ENCODE peak calls at places on chromosomes 7 and 10, in eight cellular contexts. F is fibroblast of lung; V is GM23248; A is left ventricle myocardium inferior; R is thoracic aorta; C is CD8-positive, alpha-beta memory T cell; D is mammary epithelial cell; Q is K562. W is an unnamed sample.

GRCh38 chr7:95960706-95961244 is 188.4 kb downstream of the DYNC1I1 start:
- DNase-seq in F (no peak), V (no peak), A (no peak), R (no peak), C (no peak), D (no peak), Q (no peak), W (no peak)

GRCh38 chr10:43295436-43295835 is 28.6 kb upstream of the RASGEF1A start:
- DNase-seq in F (no peak), V (no peak), A (no peak), R (no peak), C (no peak), D (no peak), Q (no peak), W (no peak)

GRCh38 chr10:121490906-121491519 is 107.2 kb downstream of the FGFR2 start:
- DNase-seq in F (no peak), V (peak; percentile 18), A (peak; percentile 20), R (no peak), C (no peak), D (no peak), Q (no peak), W (no peak)

GRCh38 chr7:35232994-35233393 is 20.9 kb downstream of the TBX20 start:
- DNase-seq in F (no peak), V (no peak), A (no peak), R (no peak), C (no peak), D (no peak), Q (no peak), W (no peak)

GRCh38 chr7:11082552-11083213 is 109.0 kb downstream of the PHF14 start:
- DNase-seq in F (peak; percentile 6), V (no peak), A (no peak), R (no peak), C (no peak), D (peak; percentile 8), Q (no peak), W (no peak)

GRCh38 chr10:125448596-125448995 is 234.4 kb downstream of the TEX36 start:
- DNase-seq in F (peak; percentile 5), V (peak; percentile 39), A (no peak), R (no peak), C (no peak), D (peak; percentile 5), Q (peak; percentile 57), W (no peak)

GRCh38 chr10:46028584-46029570 is 1.5 kb downstream of the NCOA4 start:
- DNase-seq in F (peak; percentile 82), V (peak; percentile 85), A (no peak), R (no peak), C (no peak), D (peak; percentile 66), Q (no peak), W (no peak)

GRCh38 chr7:18262054-18262453 is 233.5 kb upstream of the HDAC9 start:
- DNase-seq in F (no peak), V (peak; percentile 16), A (no peak), R (no peak), C (no peak), D (no peak), Q (no peak), W (no peak)

GRCh38 chr7:117188949-117189348 is 133.9 kb downstream of the WNT2 start:
- DNase-seq in F (peak; percentile 16), V (peak; percentile 10), A (no peak), R (no peak), C (no peak), D (no peak), Q (no peak), W (no peak)

GRCh38 chr7:6168469-6168868 is 104.0 kb downstream of the CYTH3 start:
- DNase-seq in F (no peak), V (no peak), A (no peak), R (no peak), C (no peak), D (no peak), Q (no peak), W (no peak)

GRCh38 chr10:51524041-51524440 is 175.4 kb downstream of the CSTF2T start:
- DNase-seq in F (peak; percentile 51), V (peak; percentile 73), A (no peak), R (no peak), C (no peak), D (no peak), Q (no peak), W (no peak)

GRCh38 chr7:67692425-67692824 is 695.8 kb downstream of the TYW1 start:
- DNase-seq in F (no peak), V (no peak), A (no peak), R (no peak), C (no peak), D (no peak), Q (no peak), W (no peak)

GRCh38 chr7:32941996-32942782 is 15.1 kb upstream of the FKBP9 start:
- DNase-seq in F (peak; percentile 58), V (peak; percentile 76), A (peak; percentile 74), R (peak; percentile 40), C (peak; percentile 37), D (peak; percentile 53), Q (peak; percentile 86), W (peak; percentile 85)

GRCh38 chr10:113476191-113476590 is 76.7 kb upstream of the HABP2 start:
- DNase-seq in F (no peak), V (peak; percentile 69), A (no peak), R (no peak), C (no peak), D (no peak), Q (no peak), W (no peak)

DNA sequence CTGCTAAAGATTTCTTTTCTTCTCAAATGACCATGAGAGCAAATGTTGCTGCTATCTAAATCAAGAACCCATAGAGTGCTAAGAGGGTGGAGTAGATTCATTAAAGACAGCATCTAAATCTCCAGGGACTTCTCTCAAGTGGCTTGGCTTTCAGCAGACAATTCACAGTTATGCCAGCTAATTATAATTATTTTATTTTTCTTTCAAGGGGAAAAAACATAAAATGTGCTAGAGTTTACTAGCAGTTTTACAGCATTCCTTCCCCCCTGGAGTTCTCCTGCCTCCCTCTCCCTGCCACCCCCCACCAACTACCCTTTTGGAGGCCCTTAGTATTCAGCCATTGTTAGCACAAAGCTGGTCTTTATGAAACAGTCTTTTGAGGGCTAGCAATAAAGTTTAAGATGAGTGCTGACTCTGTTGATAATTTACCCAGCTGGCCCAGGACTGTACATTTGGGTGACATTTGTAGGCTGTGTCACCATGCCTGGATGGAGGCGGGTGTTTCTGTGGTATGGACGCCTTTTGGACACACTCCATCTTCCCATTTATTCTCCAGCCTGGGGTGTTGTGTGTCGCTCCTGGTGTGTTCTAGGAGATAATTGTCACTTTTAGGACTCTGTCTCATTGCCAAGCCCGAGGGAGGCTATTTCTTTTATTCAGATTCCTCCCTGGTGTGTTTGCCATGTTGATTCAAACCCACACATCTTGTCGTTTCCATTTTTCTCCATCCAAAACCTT is 160.2 kb downstream of the CREB5 start:
- DNase-seq in F (no peak), V (no peak), A (no peak), R (no peak), C (no peak), D (no peak), Q (no peak), W (no peak)
- H3K4me1 ChIP-seq in F (peaks cover 2% of the 10 kb centered on the region), V (peaks cover 46% of the 10 kb centered on the region), A (peaks cover 30% of the 10 kb centered on the region), R (no peaks in the 10 kb centered on the region), C (no peaks in the 10 kb centered on the region), D (peaks cover 32% of the 10 kb centered on the region), Q (no peaks in the 10 kb centered on the region), W (peaks cover 6% of the 10 kb centered on the region)

GRCh38 chr10:21514101-21514807 is 11.2 kb downstream of the SKIDA1 start:
- DNase-seq in F (no peak), V (no peak), A (no peak), R (no peak), C (no peak), D (no peak), Q (no peak), W (no peak)
- H3K4me3 ChIP-seq in F (peak overlapping the region; percentile 87), V (no peak overlapping the region), A (peak overlapping the region; percentile 75), R (no peak overlapping the region), C (no peak overlapping the region), D (no peak overlapping the region), Q (no peak overlapping the region), W (no peak overlapping the region)

GRCh38 chr7:78985509-78985908 is 468.0 kb downstream of the MAGI2 start:
- DNase-seq in F (peak; percentile 14), V (no peak), A (no peak), R (no peak), C (no peak), D (no peak), Q (no peak), W (no peak)
- H3K36me3 ChIP-seq in F (no peaks in the 10 kb centered on the region), V (no peaks in the 10 kb centered on the region), A (no peaks in the 10 kb centered on the region), R (no peaks in the 10 kb centered on the region), C (no peaks in the 10 kb centered on the region), D (no peaks in the 10 kb centered on the region), Q (no peaks in the 10 kb centered on the region), W (no peaks in the 10 kb centered on the region)

DNA sequence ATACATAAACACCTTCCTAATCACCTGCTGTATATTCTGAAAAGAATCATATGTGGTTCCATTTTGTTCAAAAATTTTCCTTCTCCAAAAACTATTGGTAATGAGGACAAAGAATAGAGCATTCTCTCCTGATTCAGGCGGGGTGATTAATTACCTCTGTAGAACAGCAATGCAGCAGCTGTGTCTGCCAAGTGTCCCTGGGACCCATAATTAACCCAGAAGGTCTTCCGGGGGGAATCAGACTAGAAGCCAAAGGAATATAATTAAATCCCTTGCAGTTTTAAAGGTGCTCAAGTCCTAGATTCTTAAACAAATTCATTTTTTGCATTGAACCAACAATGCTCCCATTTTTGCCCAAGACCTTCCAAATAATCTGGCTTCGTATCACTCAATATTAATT is 60.3 kb upstream of the ABLIM1 start:
- DNase-seq in F (no peak), V (no peak), A (no peak), R (no peak), C (no peak), D (no peak), Q (no peak), W (no peak)
- H3K4me1 ChIP-seq in F (peaks cover 6% of the 10 kb centered on the region), V (peaks cover 19% of the 10 kb centered on the region), A (peaks cover 99% of the 10 kb centered on the region), R (peaks cover 22% of the 10 kb centered on the region), C (no peaks in the 10 kb centered on the region), D (peaks cover 13% of the 10 kb centered on the region), Q (no peaks in the 10 kb centered on the region), W (peaks cover 15% of the 10 kb centered on the region)

GRCh38 chr7:23013715-23014649 is at the start of gene HYCC1:
- DNase-seq in F (peak; percentile 99), V (peak; percentile 100), A (peak; percentile 99), R (peak; percentile 95), C (peak; percentile 98), D (peak; percentile 98), Q (peak; percentile 99), W (peak; percentile 99)

GRCh38 chr7:23012797-23013714 is 874 bp downstream of the HYCC1 start:
- DNase-seq in F (no peak), V (peak; percentile 51), A (peak; percentile 33), R (no peak), C (peak; percentile 1), D (no peak), Q (no peak), W (peak; percentile 88)

GRCh38 chr7:23014681-23015080 is 751 bp upstream of the HYCC1 start:
- DNase-seq in F (no peak), V (no peak), A (no peak), R (no peak), C (no peak), D (no peak), Q (no peak), W (no peak)

GRCh38 chr7:23011222-23011924 is 2.6 kb downstream of the HYCC1 start:
- DNase-seq in F (no peak), V (no peak), A (no peak), R (no peak), C (no peak), D (no peak), Q (no peak), W (no peak)

GRCh38 chr7:23012186-23012585 is 1.7 kb downstream of the HYCC1 start:
- DNase-seq in F (no peak), V (no peak), A (no peak), R (no peak), C (no peak), D (no peak), Q (no peak), W (no peak)
- H3K4me3 ChIP-seq in F (peak overlapping the region; percentile 68), V (peak overlapping the region; percentile 90), A (peak overlapping the region; percentile 91), R (peak overlapping the region; percentile 94), C (no peak overlapping the region), D (peak overlapping the region; percentile 91), Q (peak overlapping the region; percentile 83), W (no peak overlapping the region)

GRCh38 chr10:33253411-33253810 is 81.1 kb downstream of the NRP1 start:
- DNase-seq in F (no peak), V (no peak), A (no peak), R (no peak), C (no peak), D (no peak), Q (no peak), W (no peak)
- H3K36me3 ChIP-seq in F (peaks cover 23% of the 10 kb centered on the region), V (peaks cover 73% of the 10 kb centered on the region), A (peaks cover 95% of the 10 kb centered on the region), R (peaks cover 20% of the 10 kb centered on the region), C (no peaks in the 10 kb centered on the region), D (peaks cover 34% of the 10 kb centered on the region), Q (no peaks in the 10 kb centered on the region), W (no peaks in the 10 kb centered on the region)

W was measured in left lung.